ENCODE peak calls at places on chromosomes 11 and 22, in nine cellular contexts. One of them, this sample, is unnamed.
A peak's percentile ranks its signal among the peaks of the same experiment; 100 is the strongest.

GRCh38 chr22:23862103-23862502 is 4.4 kb downstream of the SLC2A11 start:
- DNase-seq in NCI-H1092 treated with DMSO at 0.1 percent for 48 hours: peak; percentile 14
- DNase-seq in ACHN: peak; percentile 44
- DNase-seq in nucleus accumbens: peak; percentile 13
- DNase-seq in HEK293T: peak; percentile 73
- DNase-seq in cardiac septum: no peak
- DNase-seq in amniotic stem cell: peak; percentile 9
- DNase-seq in Panc1: no peak
- DNase-seq in memory B cell: no peak
- DNase-seq in this sample: peak; percentile 77

GRCh38 chr22:31969789-31970489 is 25.6 kb downstream of the YWHAH start:
- DNase-seq in NCI-H1092 treated with DMSO at 0.1 percent for 48 hours: peak; percentile 66
- DNase-seq in ACHN: peak; percentile 68
- DNase-seq in nucleus accumbens: peak; percentile 56
- DNase-seq in HEK293T: peak; percentile 81
- DNase-seq in cardiac septum: peak; percentile 74
- DNase-seq in amniotic stem cell: peak; percentile 38
- DNase-seq in Panc1: no peak
- DNase-seq in memory B cell: peak; percentile 63
- DNase-seq in this sample: peak; percentile 68

GRCh38 chr22:36775589-36775965 is 342 bp downstream of the IFT27 start:
- DNase-seq in NCI-H1092 treated with DMSO at 0.1 percent for 48 hours: peak; percentile 58
- DNase-seq in ACHN: peak; percentile 13
- DNase-seq in nucleus accumbens: no peak
- DNase-seq in HEK293T: peak; percentile 34
- DNase-seq in cardiac septum: no peak
- DNase-seq in amniotic stem cell: no peak
- DNase-seq in Panc1: no peak
- DNase-seq in memory B cell: peak; percentile 40
- DNase-seq in this sample: no peak

GRCh38 chr11:57359396-57359795 is 21.2 kb downstream of the P2RX3 start:
- DNase-seq in NCI-H1092 treated with DMSO at 0.1 percent for 48 hours: no peak
- DNase-seq in ACHN: no peak
- DNase-seq in nucleus accumbens: no peak
- DNase-seq in HEK293T: no peak
- DNase-seq in cardiac septum: no peak
- DNase-seq in amniotic stem cell: no peak
- DNase-seq in Panc1: no peak
- DNase-seq in memory B cell: no peak
- DNase-seq in this sample: no peak

GRCh38 chr11:73141309-73142127 is 600 bp downstream of the FCHSD2 start:
- DNase-seq in NCI-H1092 treated with DMSO at 0.1 percent for 48 hours: peak; percentile 78
- DNase-seq in ACHN: peak; percentile 67
- DNase-seq in nucleus accumbens: peak; percentile 57
- DNase-seq in HEK293T: peak; percentile 53
- DNase-seq in cardiac septum: peak; percentile 88
- DNase-seq in amniotic stem cell: peak; percentile 28
- DNase-seq in Panc1: no peak
- DNase-seq in memory B cell: peak; percentile 70
- DNase-seq in this sample: peak; percentile 80

GRCh38 chr22:50606561-50607365 is 6.2 kb downstream of the MAPK8IP2 start:
- DNase-seq in NCI-H1092 treated with DMSO at 0.1 percent for 48 hours: no peak
- DNase-seq in ACHN: no peak
- DNase-seq in nucleus accumbens: no peak
- DNase-seq in HEK293T: no peak
- DNase-seq in cardiac septum: peak; percentile 43
- DNase-seq in amniotic stem cell: no peak
- DNase-seq in Panc1: no peak
- DNase-seq in memory B cell: no peak
- DNase-seq in this sample: no peak

GRCh38 chr11:69378303-69379141 is 84.6 kb downstream of the MYEOV start:
- DNase-seq in NCI-H1092 treated with DMSO at 0.1 percent for 48 hours: no peak
- DNase-seq in ACHN: no peak
- DNase-seq in nucleus accumbens: no peak
- DNase-seq in HEK293T: no peak
- DNase-seq in cardiac septum: no peak
- DNase-seq in amniotic stem cell: no peak
- DNase-seq in Panc1: no peak
- DNase-seq in memory B cell: no peak
- DNase-seq in this sample: no peak

GRCh38 chr22:35630387-35630793 is 13.3 kb upstream of the MB start:
- DNase-seq in NCI-H1092 treated with DMSO at 0.1 percent for 48 hours: no peak
- DNase-seq in ACHN: peak; percentile 50
- DNase-seq in nucleus accumbens: no peak
- DNase-seq in HEK293T: no peak
- DNase-seq in cardiac septum: no peak
- DNase-seq in amniotic stem cell: no peak
- DNase-seq in Panc1: no peak
- DNase-seq in memory B cell: no peak
- DNase-seq in this sample: peak; percentile 29

GRCh38 chr11:134658481-134659080 is 246.5 kb upstream of the B3GAT1 start:
- DNase-seq in NCI-H1092 treated with DMSO at 0.1 percent for 48 hours: no peak
- DNase-seq in ACHN: no peak
- DNase-seq in nucleus accumbens: no peak
- DNase-seq in HEK293T: no peak
- DNase-seq in cardiac septum: peak; percentile 35
- DNase-seq in amniotic stem cell: no peak
- DNase-seq in Panc1: no peak
- DNase-seq in memory B cell: no peak
- DNase-seq in this sample: no peak

GRCh38 chr22:40118979-40119378 is 58.7 kb upstream of the TNRC6B start:
- DNase-seq in NCI-H1092 treated with DMSO at 0.1 percent for 48 hours: no peak
- DNase-seq in ACHN: no peak
- DNase-seq in nucleus accumbens: no peak
- DNase-seq in HEK293T: no peak
- DNase-seq in cardiac septum: no peak
- DNase-seq in amniotic stem cell: no peak
- DNase-seq in Panc1: no peak
- DNase-seq in memory B cell: no peak
- DNase-seq in this sample: no peak

GRCh38 chr11:17745032-17745772 is 10.6 kb downstream of the KCNC1 start:
- DNase-seq in NCI-H1092 treated with DMSO at 0.1 percent for 48 hours: no peak
- DNase-seq in ACHN: no peak
- DNase-seq in nucleus accumbens: no peak
- DNase-seq in HEK293T: no peak
- DNase-seq in cardiac septum: peak; percentile 58
- DNase-seq in amniotic stem cell: no peak
- DNase-seq in Panc1: no peak
- DNase-seq in memory B cell: no peak
- DNase-seq in this sample: no peak

GRCh38 chr22:48753752-48754517 is 1073.7 kb downstream of the BRD1 start:
- DNase-seq in NCI-H1092 treated with DMSO at 0.1 percent for 48 hours: no peak
- DNase-seq in ACHN: no peak
- DNase-seq in nucleus accumbens: no peak
- DNase-seq in HEK293T: no peak
- DNase-seq in cardiac septum: peak; percentile 65
- DNase-seq in amniotic stem cell: no peak
- DNase-seq in Panc1: no peak
- DNase-seq in memory B cell: no peak
- DNase-seq in this sample: no peak

GRCh38 chr11:69213315-69213714 is 57.6 kb downstream of the SMIM38 start:
- DNase-seq in NCI-H1092 treated with DMSO at 0.1 percent for 48 hours: no peak
- DNase-seq in ACHN: no peak
- DNase-seq in nucleus accumbens: no peak
- DNase-seq in HEK293T: no peak
- DNase-seq in cardiac septum: peak; percentile 6
- DNase-seq in amniotic stem cell: no peak
- DNase-seq in Panc1: no peak
- DNase-seq in memory B cell: no peak
- DNase-seq in this sample: no peak

GRCh38 chr22:18156878-18157713 is 7.1 kb downstream of the USP18 start:
- DNase-seq in NCI-H1092 treated with DMSO at 0.1 percent for 48 hours: peak; percentile 67
- DNase-seq in ACHN: peak; percentile 62
- DNase-seq in nucleus accumbens: peak; percentile 54
- DNase-seq in HEK293T: peak; percentile 82
- DNase-seq in cardiac septum: no peak
- DNase-seq in amniotic stem cell: peak; percentile 97
- DNase-seq in Panc1: no peak
- DNase-seq in memory B cell: no peak
- DNase-seq in this sample: peak; percentile 92

GRCh38 chr22:26835929-26836528 is 178.6 kb downstream of the MIAT start:
- DNase-seq in NCI-H1092 treated with DMSO at 0.1 percent for 48 hours: peak; percentile 30
- DNase-seq in ACHN: peak; percentile 43
- DNase-seq in nucleus accumbens: no peak
- DNase-seq in HEK293T: peak; percentile 70
- DNase-seq in cardiac septum: no peak
- DNase-seq in amniotic stem cell: no peak
- DNase-seq in Panc1: peak; percentile 15
- DNase-seq in memory B cell: peak; percentile 23
- DNase-seq in this sample: peak; percentile 54

GRCh38 chr11:119147604-119148333 is 1.1 kb upstream of the ABCG4 start:
- DNase-seq in NCI-H1092 treated with DMSO at 0.1 percent for 48 hours: no peak
- DNase-seq in ACHN: no peak
- DNase-seq in nucleus accumbens: no peak
- DNase-seq in HEK293T: no peak
- DNase-seq in cardiac septum: no peak
- DNase-seq in amniotic stem cell: no peak
- DNase-seq in Panc1: no peak
- DNase-seq in memory B cell: no peak
- DNase-seq in this sample: peak; percentile 19

GRCh38 chr11:67119577-67120391 is 721 bp downstream of the KDM2A start:
- DNase-seq in NCI-H1092 treated with DMSO at 0.1 percent for 48 hours: peak; percentile 20
- DNase-seq in ACHN: peak; percentile 46
- DNase-seq in nucleus accumbens: peak; percentile 48
- DNase-seq in HEK293T: peak; percentile 25
- DNase-seq in cardiac septum: no peak
- DNase-seq in amniotic stem cell: no peak
- DNase-seq in Panc1: peak; percentile 12
- DNase-seq in memory B cell: no peak
- DNase-seq in this sample: no peak

GRCh38 chr22:29314074-29314473 is 1.4 kb downstream of the RASL10A start:
- DNase-seq in NCI-H1092 treated with DMSO at 0.1 percent for 48 hours: no peak
- DNase-seq in ACHN: no peak
- DNase-seq in nucleus accumbens: no peak
- DNase-seq in HEK293T: no peak
- DNase-seq in cardiac septum: no peak
- DNase-seq in amniotic stem cell: no peak
- DNase-seq in Panc1: no peak
- DNase-seq in memory B cell: no peak
- DNase-seq in this sample: no peak

GRCh38 chr11:11626128-11626527 is 4.3 kb upstream of the GALNT18 start:
- DNase-seq in NCI-H1092 treated with DMSO at 0.1 percent for 48 hours: no peak
- DNase-seq in ACHN: no peak
- DNase-seq in nucleus accumbens: no peak
- DNase-seq in HEK293T: no peak
- DNase-seq in cardiac septum: no peak
- DNase-seq in amniotic stem cell: no peak
- DNase-seq in Panc1: no peak
- DNase-seq in memory B cell: no peak
- DNase-seq in this sample: no peak

GRCh38 chr11:11410626-11411025 is 57.6 kb upstream of the CSNK2A3 start:
- DNase-seq in NCI-H1092 treated with DMSO at 0.1 percent for 48 hours: no peak
- DNase-seq in ACHN: no peak
- DNase-seq in nucleus accumbens: no peak
- DNase-seq in HEK293T: no peak
- DNase-seq in cardiac septum: no peak
- DNase-seq in amniotic stem cell: no peak
- DNase-seq in Panc1: no peak
- DNase-seq in memory B cell: no peak
- DNase-seq in this sample: no peak

GRCh38 chr11:44894217-44894617 is 56.5 kb downstream of the TP53I11 start:
- DNase-seq in NCI-H1092 treated with DMSO at 0.1 percent for 48 hours: peak; percentile 61
- DNase-seq in ACHN: peak; percentile 54
- DNase-seq in nucleus accumbens: peak; percentile 73
- DNase-seq in HEK293T: peak; percentile 86
- DNase-seq in cardiac septum: no peak
- DNase-seq in amniotic stem cell: peak; percentile 23
- DNase-seq in Panc1: no peak
- DNase-seq in memory B cell: no peak
- DNase-seq in this sample: peak; percentile 88

GRCh38 chr22:38111941-38112355 is 1.5 kb upstream of the BAIAP2L2 start:
- DNase-seq in NCI-H1092 treated with DMSO at 0.1 percent for 48 hours: no peak
- DNase-seq in ACHN: no peak
- DNase-seq in nucleus accumbens: no peak
- DNase-seq in HEK293T: no peak
- DNase-seq in cardiac septum: no peak
- DNase-seq in amniotic stem cell: no peak
- DNase-seq in Panc1: no peak
- DNase-seq in memory B cell: no peak
- DNase-seq in this sample: no peak